ENCODE peak calls at places on chromosomes 6 and 20, in four cellular contexts. One of them, this sample, is unnamed.

GRCh38 chr6:133040025-133040838 is 200.9 kb upstream of the EYA4 start:
- DNase-seq in AG04450: no peak
- DNase-seq in fibroblast of lung: peak
- DNase-seq in heart left ventricle: no peak
- DNase-seq in this sample: no peak

GRCh38 chr6:167306401-167306998 is 15.4 kb downstream of the UNC93A start:
- DNase-seq in heart left ventricle: no peak
- DNase-seq in AG04450: no peak
- DNase-seq in fibroblast of lung: peak
- DNase-seq in this sample: no peak

GRCh38 chr6:13854716-13855250 is 40.4 kb upstream of the MCUR1 start:
- DNase-seq in heart left ventricle: no peak
- DNase-seq in fibroblast of lung: no peak
- DNase-seq in AG04450: no peak
- DNase-seq in this sample: peak

GRCh38 chr20:61126369-61127195 is 125.5 kb upstream of the CDH4 start:
- DNase-seq in heart left ventricle: no peak
- DNase-seq in fibroblast of lung: no peak
- DNase-seq in AG04450: no peak
- DNase-seq in this sample: no peak

GRCh38 chr6:111113731-111114438 is 26.6 kb downstream of the SLC16A10 start:
- DNase-seq in heart left ventricle: peak
- DNase-seq in fibroblast of lung: peak
- DNase-seq in AG04450: no peak
- DNase-seq in this sample: no peak

GRCh38 chr6:134240664-134241431 is 77.1 kb downstream of the SGK1 start:
- DNase-seq in heart left ventricle: peak
- DNase-seq in fibroblast of lung: no peak
- DNase-seq in AG04450: no peak
- DNase-seq in this sample: no peak

GRCh38 chr20:44613575-44613974 is 31.2 kb downstream of the PKIG start:
- DNase-seq in AG04450: no peak
- DNase-seq in fibroblast of lung: no peak
- DNase-seq in heart left ventricle: no peak
- DNase-seq in this sample: no peak

GRCh38 chr6:14910692-14911547 is 334.9 kb upstream of the JARID2 start:
- DNase-seq in heart left ventricle: peak
- DNase-seq in fibroblast of lung: no peak
- DNase-seq in AG04450: no peak
- DNase-seq in this sample: no peak

GRCh38 chr6:166228839-166229528 is 61.3 kb upstream of the TBXT start:
- DNase-seq in heart left ventricle: no peak
- DNase-seq in fibroblast of lung: no peak
- DNase-seq in AG04450: no peak
- DNase-seq in this sample: no peak

GRCh38 chr20:22795897-22796296 is 211.5 kb upstream of the FOXA2 start:
- DNase-seq in heart left ventricle: peak
- DNase-seq in fibroblast of lung: peak
- DNase-seq in AG04450: peak
- DNase-seq in this sample: no peak

GRCh38 chr6:69887026-69887425 is 20.7 kb downstream of the COL19A1 start:
- DNase-seq in fibroblast of lung: no peak
- DNase-seq in heart left ventricle: no peak
- DNase-seq in AG04450: no peak
- DNase-seq in this sample: no peak

GRCh38 chr6:131937703-131938631 is 13.2 kb downstream of the CCN2 start:
- DNase-seq in AG04450: peak
- DNase-seq in fibroblast of lung: peak
- DNase-seq in heart left ventricle: peak
- DNase-seq in this sample: no peak

GRCh38 chr6:42783177-42783875 is 1.5 kb downstream of the BICRAL start:
- DNase-seq in AG04450: peak
- DNase-seq in fibroblast of lung: peak
- DNase-seq in heart left ventricle: peak
- DNase-seq in this sample: no peak

GRCh38 chr20:51462566-51463276 is 79.8 kb downstream of the NFATC2 start:
- DNase-seq in heart left ventricle: peak
- DNase-seq in AG04450: no peak
- DNase-seq in fibroblast of lung: peak
- DNase-seq in this sample: no peak

GRCh38 chr6:52746213-52746612 is 17.1 kb downstream of the GSTA2 start:
- DNase-seq in heart left ventricle: no peak
- DNase-seq in AG04450: no peak
- DNase-seq in fibroblast of lung: peak
- DNase-seq in this sample: no peak

GRCh38 chr6:54621285-54621684 is 225.3 kb upstream of the FAM83B start:
- DNase-seq in heart left ventricle: no peak
- DNase-seq in AG04450: no peak
- DNase-seq in fibroblast of lung: no peak
- DNase-seq in this sample: no peak

GRCh38 chr6:157670466-157671186 is 152.4 kb upstream of the SNX9 start:
- DNase-seq in heart left ventricle: no peak
- DNase-seq in fibroblast of lung: no peak
- DNase-seq in AG04450: no peak
- DNase-seq in this sample: no peak

GRCh38 chr6:157667211-157668033 is 155.6 kb upstream of the SNX9 start:
- DNase-seq in AG04450: no peak
- DNase-seq in heart left ventricle: peak
- DNase-seq in fibroblast of lung: peak
- DNase-seq in this sample: no peak

GRCh38 chr6:157668690-157669089 is 154.4 kb upstream of the SNX9 start:
- DNase-seq in fibroblast of lung: no peak
- DNase-seq in heart left ventricle: no peak
- DNase-seq in AG04450: no peak
- DNase-seq in this sample: no peak

GRCh38 chr6:157668034-157668401 is 155.0 kb upstream of the SNX9 start:
- DNase-seq in fibroblast of lung: no peak
- DNase-seq in heart left ventricle: no peak
- DNase-seq in AG04450: no peak
- DNase-seq in this sample: no peak

DNA sequence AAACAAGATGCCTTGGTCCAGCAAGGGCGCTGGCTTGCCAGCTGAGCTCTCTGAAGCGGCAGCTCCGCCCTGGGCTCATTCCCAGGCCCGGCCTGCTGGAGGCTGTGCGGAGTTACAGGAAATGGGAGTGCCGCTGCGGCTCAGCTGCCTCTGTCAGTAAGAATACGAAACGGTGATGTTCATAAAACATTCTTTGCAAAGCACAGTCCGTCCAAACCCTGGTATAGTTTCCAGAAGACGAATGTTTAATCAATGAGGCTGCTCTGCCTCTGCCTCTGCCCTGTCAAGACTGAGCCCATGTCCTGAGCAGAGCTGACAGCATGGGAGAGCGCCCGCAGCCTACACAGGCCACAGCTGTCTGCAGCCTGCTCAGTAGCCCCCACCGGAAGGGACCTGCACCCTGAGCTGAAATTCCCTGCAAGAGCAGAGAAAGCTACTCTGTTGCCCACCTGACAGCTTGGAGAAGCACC is 153.3 kb upstream of the SNX9 start:
- DNase-seq in AG04450: peak
- DNase-seq in fibroblast of lung: peak
- DNase-seq in heart left ventricle: peak
- DNase-seq in this sample: peak
- TF ChIP-seq CTCF in AG04450: peak
- TF ChIP-seq CTCF in fibroblast of lung: peak
- TF ChIP-seq CTCF in heart left ventricle: peak
- TF ChIP-seq CTCF in this sample: no peak

DNA sequence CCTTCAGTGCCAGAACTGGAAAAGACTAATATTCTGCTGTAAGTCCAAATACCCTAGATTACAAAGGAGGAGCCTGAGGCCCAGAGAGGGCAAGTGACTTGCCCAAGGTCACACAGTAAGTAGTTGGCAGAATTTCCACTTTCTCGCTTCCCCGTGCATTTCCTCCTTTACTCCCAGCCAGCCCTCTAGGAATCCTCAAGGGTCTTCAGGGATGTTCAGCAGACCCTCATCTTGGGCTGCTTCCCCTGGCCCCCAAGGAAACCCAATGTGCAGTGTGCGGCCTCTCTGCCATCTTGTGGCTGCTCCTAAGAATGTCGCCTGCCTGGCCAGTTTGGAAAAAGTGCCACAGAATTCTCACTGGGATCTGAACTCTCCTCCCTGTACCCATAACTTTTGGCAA is 217.7 kb upstream of the LRFN2 start:
- DNase-seq in AG04450: no peak
- DNase-seq in fibroblast of lung: no peak
- DNase-seq in heart left ventricle: no peak
- DNase-seq in this sample: no peak
- TF ChIP-seq CTCF in AG04450: peak
- TF ChIP-seq CTCF in fibroblast of lung: no peak
- TF ChIP-seq CTCF in heart left ventricle: peak
- TF ChIP-seq CTCF in this sample: no peak

GRCh38 chr6:36809156-36809555 is 30.1 kb downstream of the CPNE5 start:
- DNase-seq in fibroblast of lung: no peak
- DNase-seq in heart left ventricle: no peak
- DNase-seq in AG04450: no peak
- DNase-seq in this sample: no peak

GRCh38 chr6:36808634-36809033 is 30.6 kb downstream of the CPNE5 start:
- DNase-seq in heart left ventricle: no peak
- DNase-seq in AG04450: no peak
- DNase-seq in fibroblast of lung: no peak
- DNase-seq in this sample: no peak

GRCh38 chr6:36807143-36807542 is 32.1 kb downstream of the CPNE5 start:
- DNase-seq in fibroblast of lung: no peak
- DNase-seq in heart left ventricle: no peak
- DNase-seq in AG04450: no peak
- DNase-seq in this sample: no peak

GRCh38 chr6:36807750-36808149 is 31.5 kb downstream of the CPNE5 start:
- DNase-seq in fibroblast of lung: no peak
- DNase-seq in AG04450: no peak
- DNase-seq in heart left ventricle: no peak
- DNase-seq in this sample: no peak

GRCh38 chr6:36809933-36810844 is 29.1 kb downstream of the CPNE5 start:
- DNase-seq in AG04450: no peak
- DNase-seq in fibroblast of lung: no peak
- DNase-seq in heart left ventricle: no peak
- DNase-seq in this sample: no peak
- TF ChIP-seq CTCF in AG04450: no peak
- TF ChIP-seq CTCF in fibroblast of lung: no peak
- TF ChIP-seq CTCF in heart left ventricle: peak
- TF ChIP-seq CTCF in this sample: no peak

GRCh38 chr6:5956939-5957338 is 49.8 kb downstream of the NRN1 start:
- DNase-seq in heart left ventricle: no peak
- DNase-seq in fibroblast of lung: no peak
- DNase-seq in AG04450: no peak
- DNase-seq in this sample: no peak
- TF ChIP-seq CTCF in heart left ventricle: no peak
- TF ChIP-seq CTCF in fibroblast of lung: no peak
- TF ChIP-seq CTCF in AG04450: no peak
- TF ChIP-seq CTCF in this sample: no peak

GRCh38 chr6:140064371-140064770 is 689.9 kb upstream of the CITED2 start:
- DNase-seq in fibroblast of lung: no peak
- DNase-seq in heart left ventricle: no peak
- DNase-seq in AG04450: no peak
- DNase-seq in this sample: no peak
- TF ChIP-seq CTCF in fibroblast of lung: no peak
- TF ChIP-seq CTCF in heart left ventricle: no peak
- TF ChIP-seq CTCF in AG04450: no peak
- TF ChIP-seq CTCF in this sample: no peak

GRCh38 chr20:10699506-10699905 is 25.7 kb upstream of the JAG1 start:
- DNase-seq in AG04450: no peak
- DNase-seq in fibroblast of lung: no peak
- DNase-seq in heart left ventricle: no peak
- DNase-seq in this sample: no peak

GRCh38 chr20:10705801-10706459 is 32.1 kb upstream of the JAG1 start:
- DNase-seq in heart left ventricle: no peak
- DNase-seq in AG04450: no peak
- DNase-seq in fibroblast of lung: peak
- DNase-seq in this sample: no peak

GRCh38 chr20:10706460-10706811 is 32.6 kb upstream of the JAG1 start:
- DNase-seq in AG04450: no peak
- DNase-seq in fibroblast of lung: no peak
- DNase-seq in heart left ventricle: no peak
- DNase-seq in this sample: no peak

GRCh38 chr20:10699941-10700340 is 26.1 kb upstream of the JAG1 start:
- DNase-seq in heart left ventricle: no peak
- DNase-seq in fibroblast of lung: no peak
- DNase-seq in AG04450: no peak
- DNase-seq in this sample: no peak

GRCh38 chr20:10701607-10702006 is 27.8 kb upstream of the JAG1 start:
- DNase-seq in fibroblast of lung: no peak
- DNase-seq in heart left ventricle: no peak
- DNase-seq in AG04450: no peak
- DNase-seq in this sample: no peak
- TF ChIP-seq CTCF in fibroblast of lung: no peak
- TF ChIP-seq CTCF in heart left ventricle: no peak
- TF ChIP-seq CTCF in AG04450: no peak
- TF ChIP-seq CTCF in this sample: no peak

GRCh38 chr20:1844723-1845523 is 50.3 kb upstream of the SIRPA start:
- DNase-seq in fibroblast of lung: peak
- DNase-seq in AG04450: peak
- DNase-seq in heart left ventricle: peak
- DNase-seq in this sample: no peak

GRCh38 chr20:1842281-1842680 is 52.9 kb upstream of the SIRPA start:
- DNase-seq in fibroblast of lung: no peak
- DNase-seq in AG04450: no peak
- DNase-seq in heart left ventricle: no peak
- DNase-seq in this sample: no peak

GRCh38 chr20:1840865-1841553 is 54.2 kb upstream of the SIRPA start:
- DNase-seq in heart left ventricle: no peak
- DNase-seq in fibroblast of lung: no peak
- DNase-seq in AG04450: no peak
- DNase-seq in this sample: no peak

GRCh38 chr20:1838479-1839279 is 56.5 kb upstream of the SIRPA start:
- DNase-seq in AG04450: no peak
- DNase-seq in fibroblast of lung: no peak
- DNase-seq in heart left ventricle: no peak
- DNase-seq in this sample: no peak

DNA sequence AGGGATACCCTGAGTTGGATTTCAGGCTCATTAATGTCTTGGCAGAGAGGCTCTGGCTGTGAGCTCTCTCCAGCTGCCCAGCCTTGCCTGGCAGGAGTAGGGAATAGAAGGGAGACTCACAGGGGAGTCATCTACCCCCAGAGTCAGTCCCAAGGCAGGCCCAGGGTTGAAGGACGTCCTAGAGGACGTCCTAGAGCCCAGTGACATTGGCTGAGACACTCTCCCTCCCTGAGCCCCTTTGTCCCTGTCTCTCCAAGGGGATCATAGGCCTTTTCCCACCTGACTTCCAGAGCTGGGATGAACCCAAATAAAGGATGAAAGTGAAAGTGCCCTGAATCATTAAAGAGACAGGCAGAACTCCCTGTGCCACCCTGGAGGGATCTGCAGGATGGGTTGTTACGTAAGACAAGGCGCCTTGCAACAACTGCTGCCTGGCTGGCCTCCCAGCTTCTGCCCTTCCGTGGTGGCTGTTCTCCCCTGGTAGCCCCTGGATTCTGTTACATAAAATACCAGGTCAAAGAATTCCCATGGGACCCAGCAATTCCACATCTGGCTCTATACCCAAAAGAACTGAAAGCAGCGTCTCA is 53.6 kb upstream of the SIRPA start:
- DNase-seq in fibroblast of lung: no peak
- DNase-seq in AG04450: no peak
- DNase-seq in heart left ventricle: no peak
- DNase-seq in this sample: no peak
- TF ChIP-seq CTCF in fibroblast of lung: no peak
- TF ChIP-seq CTCF in AG04450: no peak
- TF ChIP-seq CTCF in heart left ventricle: no peak
- TF ChIP-seq CTCF in this sample: no peak

This sample was measured in vagina.